ENCODE peak calls at places on chromosomes 16 and 17, in eight cellular contexts. L, F, R, V, S, X, J and C are unnamed samples. For H3K4me1, the result is how much of the 10 kb centered on the place peaks cover.

GRCh38 chr17:80855968-80856862 is 135.4 kb upstream of the CHMP6 start:
- DNase-seq in R (peak), S (peak), X (peak), F (no peak), V (peak), L (no peak), J (peak), C (peak)

GRCh38 chr17:50396261-50397110 is 837 bp downstream of the LRRC59 start:
- DNase-seq in F (no peak), V (no peak), X (peak), L (peak), R (no peak), J (peak), S (peak), C (peak)

GRCh38 chr16:87098361-87098760 is 218.8 kb downstream of the C16orf95 start:
- DNase-seq in J (no peak), F (no peak), S (no peak), R (no peak), L (no peak), X (no peak), V (no peak), C (no peak)

GRCh38 chr17:14760719-14761425 is 460.0 kb downstream of the HS3ST3B1 start:
- DNase-seq in R (no peak), L (no peak), F (no peak), J (no peak), V (no peak), S (no peak), X (no peak), C (no peak)

GRCh38 chr16:66973716-66974115 is 12.7 kb downstream of the CES3 start:
- DNase-seq in R (no peak), S (no peak), L (no peak), X (no peak), F (no peak), J (no peak), V (no peak), C (no peak)

GRCh38 chr16:48971571-48972071 is 310.0 kb downstream of the CBLN1 start:
- DNase-seq in X (no peak), S (no peak), F (no peak), L (no peak), R (no peak), J (no peak), V (no peak), C (no peak)

GRCh38 chr17:80859004-80859941 is 132.4 kb upstream of the CHMP6 start:
- DNase-seq in F (peak), R (no peak), X (no peak), J (peak), V (no peak), L (no peak), S (peak), C (no peak)

GRCh38 chr17:34420254-34420766 is 57.3 kb upstream of the CCL1 start:
- DNase-seq in X (peak), L (no peak), F (peak), V (peak), J (peak), R (peak), S (peak), C (peak)

GRCh38 chr17:1604831-1605528 is 23.7 kb downstream of the SLC43A2 start:
- DNase-seq in X (no peak), F (no peak), V (no peak), J (no peak), R (no peak), S (no peak), L (no peak), C (no peak)

GRCh38 chr16:56632160-56632847 is at the start of gene MT1M:
- DNase-seq in S (no peak), X (no peak), J (no peak), R (no peak), V (no peak), L (peak), F (peak), C (no peak)
- H3K4me3 ChIP-seq in S (peak), X (no peak), J (peak), R (no peak), V (peak), L (peak), F (peak), C (no peak)

DNA sequence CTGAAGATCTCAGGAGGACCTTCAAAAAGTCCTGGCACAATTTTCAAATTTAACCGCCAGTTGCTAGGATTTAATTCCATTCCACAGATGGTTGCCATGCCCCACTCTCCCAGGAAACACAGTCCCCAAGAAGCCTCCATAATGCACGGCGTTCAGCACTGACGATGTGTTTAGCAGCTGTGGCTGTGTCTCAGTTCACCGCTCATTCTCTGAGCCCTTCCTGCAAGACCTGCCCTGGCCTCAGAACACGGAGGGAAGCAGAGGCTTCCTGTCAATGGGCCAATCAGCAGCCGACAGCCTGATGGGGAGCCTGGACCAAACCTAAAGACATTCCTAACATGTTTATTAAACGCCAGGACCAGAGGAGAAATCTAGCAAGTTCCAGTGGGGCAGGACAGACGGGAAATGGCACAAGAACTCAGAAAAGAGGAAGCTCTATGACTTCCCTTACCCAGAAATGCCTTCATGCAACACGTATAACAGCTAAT is 4.9 kb downstream of the MYLK3 start:
- DNase-seq in X (peak), J (peak), V (no peak), L (peak), R (no peak), S (peak), F (peak), C (no peak)
- H3K27ac ChIP-seq in X (peak), J (no peak), V (no peak), L (no peak), R (peak), S (peak), F (peak), C (no peak)

GRCh38 chr16:57807252-57807967 is 5.1 kb upstream of the KIFC3 start:
- DNase-seq in F (no peak), R (no peak), J (no peak), V (no peak), S (no peak), X (no peak), L (no peak), C (no peak)
- H3K4me1 ChIP-seq in F (half or more), R (under half), J (under half), V (under half), S (half or more), X (half or more), L (half or more), C (under half)

DNA sequence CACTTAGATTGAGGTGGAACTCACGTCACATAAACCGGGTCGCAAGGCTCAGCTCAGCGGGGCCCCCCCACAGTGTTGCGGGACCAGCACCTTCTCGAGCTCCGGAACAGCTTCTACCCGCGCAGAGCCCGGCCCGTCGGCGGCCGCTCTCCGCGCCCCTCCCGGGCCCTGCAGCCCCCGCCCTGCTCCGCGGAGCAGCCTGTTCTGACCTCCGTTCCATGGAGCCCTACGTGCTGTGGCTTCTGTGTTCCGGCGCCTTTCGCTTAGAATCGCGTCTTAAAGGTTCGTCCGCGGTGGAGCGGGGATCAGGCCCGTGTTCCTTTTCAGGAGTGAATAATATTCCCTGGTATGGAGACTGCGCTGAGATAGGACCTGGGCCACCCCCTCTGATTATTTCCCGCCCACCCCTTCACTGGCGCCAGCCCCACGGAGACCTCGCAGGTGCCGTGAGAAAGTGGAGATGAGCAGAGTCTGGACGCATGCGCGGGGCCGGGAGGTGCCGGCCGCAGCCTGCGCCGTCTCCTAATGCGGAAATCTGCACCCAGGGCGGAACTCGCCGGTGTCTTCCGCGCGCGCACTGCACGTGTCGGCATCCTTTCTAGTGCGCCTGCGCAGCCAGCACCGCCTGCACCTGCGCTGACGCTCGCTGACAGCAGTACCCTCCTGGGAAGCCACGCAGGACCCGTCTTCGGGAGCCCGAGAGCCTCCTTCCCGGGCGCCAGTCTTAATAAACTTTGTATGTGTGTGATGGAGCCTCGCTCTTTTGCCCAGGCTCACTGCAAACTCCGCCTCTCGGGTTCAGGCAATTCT is 30.9 kb downstream of the ZNF778 start:
- DNase-seq in V (no peak), J (no peak), L (no peak), S (no peak), F (no peak), X (no peak), R (no peak), C (no peak)
- H3K4me3 ChIP-seq in V (peak), J (no peak), L (peak), S (peak), F (peak), X (peak), R (peak), C (peak)